ENCODE peak calls at places on chromosomes 16 and 17, in nine cellular contexts. M, U, V, N, L, K, W, S and G are unnamed samples.

GRCh38 chr16:83253526-83253925 is 554.3 kb upstream of the HSBP1 start:
- DNase-seq in M (no peak), U (no peak), V (no peak), N (no peak), L (no peak), K (no peak), W (no peak), S (no peak), G (no peak)

GRCh38 chr17:18946536-18946935 is 5.4 kb upstream of the SLC5A10 start:
- DNase-seq in M (no peak), U (no peak), V (no peak), N (no peak), L (no peak), K (no peak), W (no peak), S (no peak), G (no peak)

GRCh38 chr16:84246679-84247077 is 6.9 kb upstream of the KCNG4 start:
- DNase-seq in M (no peak), U (no peak), V (no peak), N (no peak), L (no peak), K (no peak), W (no peak), S (no peak), G (no peak)

GRCh38 chr17:82844796-82845162 is 5.0 kb upstream of the ZNF750 start:
- DNase-seq in M (no peak), U (no peak), V (no peak), N (no peak), L (no peak), K (no peak), W (no peak), S (no peak), G (no peak)

GRCh38 chr17:9982159-9982558 is 77.1 kb upstream of the RCVRN start:
- DNase-seq in M (no peak), U (no peak), V (no peak), N (no peak), L (no peak), K (no peak), W (no peak), S (no peak), G (no peak)

GRCh38 chr17:8226536-8227237 is 16.3 kb upstream of the AURKB start:
- DNase-seq in M (no peak), U (no peak), V (peak), N (peak), L (peak), K (peak), W (peak), S (peak), G (peak)

GRCh38 chr16:53866520-53866919 is 162.6 kb downstream of the FTO start:
- DNase-seq in M (no peak), U (no peak), V (no peak), N (no peak), L (no peak), K (no peak), W (no peak), S (no peak), G (no peak)

GRCh38 chr16:12188674-12189249 is 212.2 kb downstream of the SNX29 start:
- DNase-seq in M (no peak), U (no peak), V (no peak), N (peak), L (no peak), K (no peak), W (no peak), S (no peak), G (no peak)

GRCh38 chr16:78184554-78185183 is 85.2 kb downstream of the WWOX start:
- DNase-seq in M (no peak), U (no peak), V (no peak), N (no peak), L (no peak), K (no peak), W (no peak), S (no peak), G (no peak)

GRCh38 chr16:75063549-75064082 is 53.0 kb downstream of the LDHD start:
- DNase-seq in M (no peak), U (no peak), V (no peak), N (no peak), L (no peak), K (no peak), W (no peak), S (no peak), G (no peak)

GRCh38 chr16:29743827-29744531 is 1.8 kb downstream of the C16orf54 start:
- DNase-seq in M (peak), U (no peak), V (no peak), N (peak), L (no peak), K (no peak), W (no peak), S (no peak), G (no peak)

GRCh38 chr16:3149630-3150345 is 15.0 kb downstream of the ZNF213 start:
- DNase-seq in M (peak), U (peak), V (peak), N (peak), L (peak), K (no peak), W (peak), S (peak), G (peak)

GRCh38 chr16:87457724-87458423 is 35.0 kb downstream of the ZCCHC14 start:
- DNase-seq in M (peak), U (no peak), V (no peak), N (no peak), L (no peak), K (no peak), W (no peak), S (no peak), G (peak)

GRCh38 chr16:15498427-15499175 is 64.2 kb downstream of the BMERB1 start:
- DNase-seq in M (no peak), U (no peak), V (no peak), N (no peak), L (no peak), K (no peak), W (no peak), S (no peak), G (no peak)

GRCh38 chr17:67824735-67825626 is at the start of gene BPTF:
- DNase-seq in M (peak), U (peak), V (peak), N (peak), L (peak), K (peak), W (peak), S (peak), G (peak)

GRCh38 chr17:2335726-2336214 is 487 bp downstream of the TSR1 start:
- DNase-seq in M (no peak), U (no peak), V (no peak), N (peak), L (no peak), K (peak), W (no peak), S (no peak), G (no peak)

GRCh38 chr17:82911822-82912221 is 72.0 kb upstream of the ZNF750 start:
- DNase-seq in M (no peak), U (no peak), V (no peak), N (no peak), L (no peak), K (no peak), W (no peak), S (peak), G (no peak)

GRCh38 chr16:85988723-85989313 is 89.9 kb downstream of the IRF8 start:
- DNase-seq in M (no peak), U (no peak), V (no peak), N (no peak), L (no peak), K (no peak), W (no peak), S (no peak), G (no peak)

GRCh38 chr16:20612551-20613470 is 36.6 kb upstream of the ACSM2B start:
- DNase-seq in M (no peak), U (no peak), V (no peak), N (peak), L (peak), K (no peak), W (peak), S (peak), G (peak)

GRCh38 chr16:1414532-1415265 is at the start of gene UNKL:
- DNase-seq in M (peak), U (peak), V (peak), N (peak), L (peak), K (peak), W (peak), S (peak), G (peak)

GRCh38 chr17:53462393-53462811 is 360.3 kb upstream of the KIF2B start:
- DNase-seq in M (no peak), U (no peak), V (no peak), N (no peak), L (no peak), K (no peak), W (no peak), S (no peak), G (no peak)

GRCh38 chr16:66511615-66512500 is 38.1 kb downstream of the TK2 start:
- DNase-seq in M (no peak), U (no peak), V (peak), N (no peak), L (no peak), K (peak), W (peak), S (no peak), G (no peak)

GRCh38 chr17:34178047-34178446 is 77.0 kb upstream of the CCL2 start:
- DNase-seq in M (no peak), U (no peak), V (no peak), N (no peak), L (no peak), K (no peak), W (no peak), S (no peak), G (no peak)

GRCh38 chr16:88955906-88956305 is 21.1 kb downstream of the CBFA2T3 start:
- DNase-seq in M (peak), U (no peak), V (no peak), N (no peak), L (no peak), K (no peak), W (no peak), S (peak), G (no peak)

GRCh38 chr16:82892327-82892726 is 265.6 kb downstream of the CDH13 start:
- DNase-seq in M (no peak), U (no peak), V (no peak), N (no peak), L (no peak), K (no peak), W (no peak), S (no peak), G (no peak)

GRCh38 chr17:30074726-30075125 is 41.9 kb upstream of the NSRP1 start:
- DNase-seq in M (no peak), U (no peak), V (no peak), N (no peak), L (no peak), K (no peak), W (no peak), S (no peak), G (no peak)

GRCh38 chr17:39634384-39634871 is 2.5 kb upstream of the STARD3 start:
- DNase-seq in M (no peak), U (no peak), V (no peak), N (no peak), L (no peak), K (no peak), W (no peak), S (no peak), G (no peak)

GRCh38 chr17:66268247-66268927 is 34.0 kb upstream of the PRKCA start:
- DNase-seq in M (no peak), U (no peak), V (no peak), N (no peak), L (no peak), K (no peak), W (no peak), S (no peak), G (no peak)

GRCh38 chr17:29295420-29295819 is 1.5 kb upstream of the NUFIP2 start:
- DNase-seq in M (no peak), U (no peak), V (no peak), N (no peak), L (no peak), K (no peak), W (no peak), S (no peak), G (no peak)

GRCh38 chr17:28282596-28282995 is 36.4 kb upstream of the TMEM97 start:
- DNase-seq in M (no peak), U (no peak), V (no peak), N (no peak), L (no peak), K (no peak), W (no peak), S (no peak), G (no peak)

GRCh38 chr16:2905988-2906387 is 5.7 kb upstream of the FLYWCH1 start:
- DNase-seq in M (no peak), U (no peak), V (no peak), N (no peak), L (no peak), K (no peak), W (no peak), S (no peak), G (no peak)

GRCh38 chr16:89983550-89983949 is 35.0 kb downstream of the DEF8 start:
- DNase-seq in M (no peak), U (no peak), V (no peak), N (no peak), L (no peak), K (no peak), W (no peak), S (no peak), G (no peak)

GRCh38 chr17:28749516-28750177 is 5.8 kb downstream of the TRAF4 start:
- DNase-seq in M (no peak), U (no peak), V (no peak), N (no peak), L (no peak), K (no peak), W (no peak), S (peak), G (peak)

GRCh38 chr17:38693700-38694329 is 11.3 kb upstream of the MLLT6 start:
- DNase-seq in M (no peak), U (no peak), V (peak), N (peak), L (peak), K (peak), W (peak), S (no peak), G (no peak)

GRCh38 chr17:81470944-81471803 is 41.4 kb downstream of the ACTG1 start:
- DNase-seq in M (no peak), U (no peak), V (no peak), N (no peak), L (no peak), K (no peak), W (no peak), S (no peak), G (no peak)
- H3K27ac ChIP-seq in M (no peak), U (no peak), V (no peak), N (no peak), L (peak), K (peak), W (no peak), S (no peak), G (no peak)

GRCh38 chr17:6660765-6661463 is 9.4 kb downstream of the C17orf100 start:
- DNase-seq in M (no peak), U (no peak), V (no peak), N (no peak), L (no peak), K (no peak), W (no peak), S (no peak), G (no peak)

GRCh38 chr17:6654816-6655731 is 3.5 kb downstream of the C17orf100 start:
- DNase-seq in M (no peak), U (no peak), V (no peak), N (peak), L (no peak), K (no peak), W (peak), S (peak), G (peak)

GRCh38 chr17:6660101-6660500 is 8.5 kb downstream of the C17orf100 start:
- DNase-seq in M (no peak), U (no peak), V (no peak), N (no peak), L (no peak), K (no peak), W (no peak), S (no peak), G (no peak)

GRCh38 chr17:6661464-6661848 is 9.9 kb downstream of the C17orf100 start:
- DNase-seq in M (no peak), U (no peak), V (no peak), N (no peak), L (no peak), K (no peak), W (no peak), S (no peak), G (no peak)

DNA sequence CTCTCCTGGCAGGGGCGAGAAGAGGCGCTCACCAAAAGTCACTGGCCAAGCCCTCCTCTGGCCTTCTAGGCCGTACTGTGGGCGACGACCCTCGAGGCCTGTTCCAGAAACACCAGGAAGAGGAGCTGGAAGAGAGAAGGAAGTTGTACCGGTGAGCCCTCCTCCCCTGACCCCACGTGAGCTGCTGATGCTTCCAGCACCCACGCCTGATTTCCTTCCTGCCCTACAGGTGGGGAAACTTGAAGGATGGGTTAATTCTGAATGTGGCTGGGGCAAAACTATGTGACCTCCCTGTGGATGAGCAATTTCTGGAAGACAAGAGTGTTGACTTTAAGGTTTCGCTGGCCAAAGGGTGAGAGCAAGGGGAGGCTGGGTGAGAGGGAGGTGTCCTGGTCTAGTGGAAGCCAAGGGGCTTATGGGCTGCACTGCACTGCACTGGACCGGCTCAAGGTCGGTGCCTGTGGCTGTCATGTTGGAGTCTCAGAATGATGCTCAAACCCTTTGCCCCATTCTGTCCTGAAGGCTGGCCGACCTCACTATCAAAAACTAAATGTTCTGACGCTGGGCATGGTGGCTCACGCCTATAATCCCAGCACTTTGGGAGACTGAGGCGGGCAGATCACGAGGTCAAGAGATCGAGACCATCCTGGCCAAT is 6.2 kb downstream of the C17orf100 start:
- DNase-seq in M (no peak), U (no peak), V (no peak), N (no peak), L (no peak), K (no peak), W (no peak), S (no peak), G (no peak)
- H3K27ac ChIP-seq in M (peak), U (peak), V (no peak), N (no peak), L (no peak), K (no peak), W (no peak), S (no peak), G (no peak)

DNA sequence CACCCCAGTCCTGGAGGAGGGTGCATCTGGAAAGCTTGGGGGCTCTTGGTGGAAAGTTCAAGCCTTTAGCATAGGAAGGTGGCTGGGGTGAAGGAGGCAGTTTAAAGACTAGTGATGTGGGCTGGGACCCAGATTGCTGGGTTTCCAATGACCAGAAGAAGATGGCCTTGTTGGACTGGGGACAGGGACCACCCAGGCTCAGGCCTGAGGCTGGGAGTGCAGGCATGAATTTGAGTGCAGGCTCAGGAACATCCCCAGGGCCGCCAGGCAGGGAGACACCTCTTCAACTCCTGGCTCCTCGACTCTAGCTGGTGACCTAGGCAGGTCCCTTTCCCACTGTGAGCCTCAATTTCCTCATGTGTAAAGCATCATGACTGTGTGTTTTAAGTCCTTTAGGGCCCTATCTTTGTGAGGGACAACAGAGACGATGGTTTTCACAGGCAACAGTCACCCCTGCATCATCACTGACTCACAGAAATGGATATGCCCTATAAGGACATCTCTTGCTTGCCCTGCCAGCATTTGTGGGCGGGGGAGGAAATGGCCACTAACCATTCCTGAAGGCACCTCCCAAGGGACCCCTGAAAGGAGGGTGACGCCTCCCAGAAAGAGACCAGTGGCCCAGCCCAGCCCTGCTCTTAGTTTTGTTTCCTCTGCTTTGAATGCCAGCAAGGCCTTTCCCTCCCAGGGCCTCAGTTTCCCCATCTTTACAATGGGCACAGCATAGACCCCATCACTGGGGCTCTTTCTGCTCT is 11.1 kb downstream of the NLRC5 start:
- DNase-seq in M (peak), U (no peak), V (peak), N (no peak), L (peak), K (peak), W (peak), S (no peak), G (no peak)
- H3K27ac ChIP-seq in M (peak), U (peak), V (peak), N (peak), L (peak), K (peak), W (peak), S (no peak), G (peak)

DNA sequence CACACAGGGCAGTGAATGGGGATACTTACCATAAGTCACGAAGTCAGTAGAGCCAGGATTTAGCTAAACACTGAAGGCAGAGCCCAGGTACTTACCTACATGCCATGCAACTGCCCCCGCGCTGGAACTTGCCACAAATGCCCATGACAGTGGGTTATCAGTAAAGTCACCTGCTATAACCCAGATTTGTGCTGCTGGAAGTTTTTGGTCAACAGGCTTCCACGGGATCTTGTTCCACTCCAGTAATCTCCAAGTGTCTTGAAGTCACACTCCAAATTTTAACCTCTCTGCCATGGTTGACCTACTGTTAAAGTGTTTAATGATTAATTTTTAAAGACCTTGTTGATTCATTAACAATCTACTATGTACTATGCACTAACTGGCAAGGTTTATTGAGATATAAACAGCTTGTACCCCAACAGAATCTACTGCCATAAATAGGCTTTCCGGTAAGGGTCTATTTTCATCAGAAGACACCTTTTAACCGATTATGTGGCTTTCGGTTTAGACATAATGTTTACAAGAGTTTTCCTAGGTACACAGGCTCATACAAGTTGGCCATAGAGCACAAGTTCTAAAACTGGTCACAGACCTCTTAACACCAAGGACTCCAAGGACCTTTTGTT is 6.3 kb upstream of the SLC5A11 start:
- DNase-seq in M (no peak), U (no peak), V (no peak), N (no peak), L (no peak), K (no peak), W (no peak), S (no peak), G (no peak)
- H3K27ac ChIP-seq in M (no peak), U (no peak), V (peak), N (no peak), L (no peak), K (no peak), W (no peak), S (no peak), G (no peak)